ENCODE peak calls at places on chromosomes 3 and 15, in six cellular contexts. E is Karpas-422, W is HepG2, J is endothelial cell of umbilical vein, D is IMR-90, V is fibroblast of lung. S is an unnamed sample.

GRCh38 chr3:46904303-46905190 is 27.0 kb downstream of the PTH1R start:
- DNase-seq in D (no peak), J (no peak), E (no peak), W (no peak), V (no peak), S (no peak)

GRCh38 chr3:13553686-13554085 is 4.8 kb downstream of the FBLN2 start:
- DNase-seq in D (no peak), J (no peak), V (no peak), W (no peak), E (no peak), S (no peak)

GRCh38 chr3:138365253-138365555 is 16.8 kb downstream of the MRAS start:
- DNase-seq in J (no peak), W (no peak), V (no peak), E (no peak), D (no peak), S (no peak)

GRCh38 chr15:85751731-85752421 is 42.8 kb downstream of the KLHL25 start:
- DNase-seq in J (no peak), V (no peak), D (no peak), W (no peak), E (no peak), S (no peak)

GRCh38 chr15:81888748-81889479 is 156.9 kb downstream of the MEX3B start:
- DNase-seq in E (no peak), V (peak; percentile 81), D (peak; percentile 76), J (no peak), W (no peak), S (peak; percentile 70)

GRCh38 chr3:157073810-157074209 is 86.1 kb downstream of the CCNL1 start:
- DNase-seq in W (no peak), E (no peak), V (peak; percentile 53), J (peak; percentile 20), D (peak; percentile 74), S (peak; percentile 92)

GRCh38 chr15:59657635-59658125 is 365 bp upstream of the GTF2A2 start:
- DNase-seq in V (no peak), D (no peak), W (no peak), E (no peak), J (no peak), S (no peak)

GRCh38 chr3:95334461-95334860 is 1271.6 kb downstream of the NSUN3 start:
- DNase-seq in W (no peak), D (no peak), J (no peak), E (no peak), V (no peak), S (no peak)

GRCh38 chr3:24520941-24521305 is 26.3 kb upstream of the THRB start:
- DNase-seq in E (no peak), J (peak; percentile 4), V (no peak), W (peak; percentile 16), D (no peak), S (no peak)

GRCh38 chr15:85874236-85874635 is 79.5 kb upstream of the KLHL25 start:
- DNase-seq in E (no peak), W (no peak), D (no peak), V (no peak), J (no peak), S (no peak)

GRCh38 chr3:123021986-123022510 is 5.5 kb downstream of the SEMA5B start:
- DNase-seq in D (no peak), J (no peak), V (no peak), W (no peak), E (no peak), S (no peak)

GRCh38 chr15:52483712-52484111 is 45.0 kb downstream of the MYO5A start:
- DNase-seq in D (peak; percentile 55), E (peak; percentile 36), J (peak; percentile 98), V (peak; percentile 44), W (no peak), S (peak; percentile 44)

GRCh38 chr3:113695426-113695817 is 1.0 kb downstream of the USF3 start:
- DNase-seq in E (peak; percentile 79), V (peak; percentile 44), D (peak; percentile 56), J (no peak), W (peak; percentile 44), S (peak; percentile 54)

GRCh38 chr3:168459229-168459784 is 363.6 kb upstream of the GOLIM4 start:
- DNase-seq in J (no peak), E (no peak), D (peak; percentile 46), V (peak; percentile 69), W (no peak), S (peak; percentile 58)

GRCh38 chr3:161540594-161540993 is 44.0 kb downstream of the OTOL1 start:
- DNase-seq in V (no peak), E (no peak), D (no peak), W (no peak), J (no peak), S (no peak)

GRCh38 chr3:140068512-140068911 is 133.5 kb downstream of the CLSTN2 start:
- DNase-seq in D (no peak), J (no peak), V (no peak), W (no peak), E (no peak), S (no peak)

GRCh38 chr3:107384907-107385306 is 7.7 kb downstream of the CCDC54 start:
- DNase-seq in W (no peak), V (no peak), D (no peak), E (no peak), J (no peak), S (no peak)

GRCh38 chr3:110754207-110754916 is 317.3 kb upstream of the NECTIN3 start:
- DNase-seq in J (no peak), E (no peak), W (no peak), V (no peak), D (no peak), S (no peak)

GRCh38 chr3:59444293-59444671 is 394.5 kb upstream of the CFAP20DC start:
- DNase-seq in W (no peak), E (no peak), J (no peak), V (no peak), D (no peak), S (no peak)

GRCh38 chr3:170766823-170767575 is 103.0 kb downstream of the RPL22L1 start:
- DNase-seq in V (no peak), E (no peak), J (no peak), W (no peak), D (no peak), S (no peak)
- H3K9ac ChIP-seq in V (no peak overlapping the region), E (no peak overlapping the region), J (no peak overlapping the region), W (no peak overlapping the region), D (no peak overlapping the region), S (no peak overlapping the region)

GRCh38 chr15:66264853-66265252 is 11.3 kb upstream of the MEGF11 start:
- DNase-seq in J (no peak), W (no peak), E (no peak), D (no peak), V (no peak), S (no peak)
- H3K9ac ChIP-seq in J (no peak overlapping the region), W (no peak overlapping the region), E (no peak overlapping the region), D (no peak overlapping the region), V (no peak overlapping the region), S (no peak overlapping the region)

GRCh38 chr3:101928890-101929289 is 79.6 kb downstream of the NFKBIZ start:
- DNase-seq in D (peak; percentile 73), J (peak; percentile 30), W (no peak), E (no peak), V (peak; percentile 55), S (peak; percentile 54)
- H3K9ac ChIP-seq in D (no peak overlapping the region), J (no peak overlapping the region), W (no peak overlapping the region), E (no peak overlapping the region), V (no peak overlapping the region), S (no peak overlapping the region)

GRCh38 chr3:178669046-178669445 is 132.8 kb downstream of the KCNMB2 start:
- DNase-seq in J (no peak), E (no peak), V (no peak), D (no peak), W (no peak), S (no peak)
- H3K9ac ChIP-seq in J (no peak overlapping the region), E (no peak overlapping the region), V (no peak overlapping the region), D (no peak overlapping the region), W (no peak overlapping the region), S (no peak overlapping the region)

GRCh38 chr3:178350763-178351162 is 185.5 kb upstream of the KCNMB2 start:
- DNase-seq in J (no peak), W (no peak), E (no peak), D (peak; percentile 58), V (peak; percentile 53), S (peak; percentile 62)

GRCh38 chr3:178353292-178353814 is 182.9 kb upstream of the KCNMB2 start:
- DNase-seq in D (peak; percentile 36), V (peak; percentile 51), W (no peak), J (peak; percentile 36), E (no peak), S (peak; percentile 75)

DNA sequence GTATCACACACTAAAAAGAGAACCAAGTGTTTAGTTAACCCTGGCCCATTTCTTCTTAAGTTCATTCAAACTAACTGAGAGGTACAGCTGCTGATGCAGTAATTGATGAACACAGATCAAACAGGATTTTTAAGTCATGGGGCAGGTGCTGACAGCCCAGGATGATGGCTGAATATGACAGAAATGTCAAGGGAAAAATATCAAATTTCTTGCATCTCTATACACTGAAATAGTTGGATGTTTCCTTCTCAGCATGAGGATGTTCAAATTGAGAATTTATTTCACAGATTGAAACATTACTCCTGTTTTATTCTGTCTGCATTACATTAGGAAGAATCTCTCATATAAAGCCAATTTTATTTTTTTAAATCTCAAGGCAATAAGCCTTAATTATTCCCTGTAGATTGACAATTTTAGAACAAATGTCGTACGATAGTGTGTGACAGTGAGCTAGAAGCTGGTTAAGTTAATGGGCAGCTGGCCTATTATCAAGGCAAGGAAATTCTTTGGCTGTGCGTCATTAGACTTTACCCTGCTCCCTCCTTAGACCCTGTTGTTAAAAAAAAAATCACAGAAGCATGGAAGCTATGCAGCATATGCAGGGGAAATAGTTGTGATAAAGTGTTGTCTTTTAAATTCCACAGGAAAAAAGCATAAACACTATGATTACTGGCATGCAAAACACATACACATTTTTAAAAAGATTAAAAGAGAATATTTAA is 183.8 kb upstream of the KCNMB2 start:
- DNase-seq in W (no peak), D (peak; percentile 86), E (no peak), V (peak; percentile 78), J (peak; percentile 90), S (peak; percentile 87)
- H3K9ac ChIP-seq in W (no peak overlapping the region), D (peak overlapping the region; percentile 57), E (no peak overlapping the region), V (no peak overlapping the region), J (peak overlapping the region; percentile 80), S (peak overlapping the region; percentile 78)

S was measured in adipocyte.